ENCODE peak calls at places on chromosomes 11 and 22, in eight cellular contexts. One of them, this sample, is unnamed.
A peak's percentile ranks its signal among the peaks of the same experiment; 100 is the strongest.

GRCh38 chr22:46974631-46975585 is 212.5 kb downstream of the TBC1D22A start:
- DNase-seq in amygdala: no peak
- DNase-seq in ureter: no peak
- DNase-seq in HT-29: no peak
- DNase-seq in heart left ventricle: peak; percentile 20
- DNase-seq in endothelial cell: no peak
- DNase-seq in NCI-H524: no peak
- DNase-seq in A172: no peak
- DNase-seq in this sample: no peak

GRCh38 chr11:107017433-107018227 is 646 bp downstream of the GUCY1A2 start:
- DNase-seq in amygdala: peak; percentile 17
- DNase-seq in ureter: peak; percentile 57
- DNase-seq in HT-29: no peak
- DNase-seq in heart left ventricle: peak; percentile 73
- DNase-seq in endothelial cell: peak; percentile 66
- DNase-seq in NCI-H524: peak; percentile 24
- DNase-seq in A172: peak; percentile 8
- DNase-seq in this sample: peak; percentile 33

GRCh38 chr11:2151500-2152257 is 9.3 kb downstream of the INS start:
- DNase-seq in amygdala: peak; percentile 72
- DNase-seq in ureter: peak; percentile 82
- DNase-seq in HT-29: peak; percentile 98
- DNase-seq in heart left ventricle: no peak
- DNase-seq in endothelial cell: peak; percentile 80
- DNase-seq in NCI-H524: peak; percentile 58
- DNase-seq in A172: peak; percentile 73
- DNase-seq in this sample: peak; percentile 33

GRCh38 chr22:46027219-46028068 is 50.5 kb upstream of the WNT7B start:
- DNase-seq in amygdala: peak; percentile 82
- DNase-seq in ureter: no peak
- DNase-seq in HT-29: peak; percentile 34
- DNase-seq in heart left ventricle: peak; percentile 87
- DNase-seq in endothelial cell: no peak
- DNase-seq in NCI-H524: no peak
- DNase-seq in A172: no peak
- DNase-seq in this sample: no peak

GRCh38 chr11:68780829-68781228 is 29.5 kb upstream of the TESMIN start:
- DNase-seq in amygdala: no peak
- DNase-seq in ureter: no peak
- DNase-seq in HT-29: no peak
- DNase-seq in heart left ventricle: peak; percentile 80
- DNase-seq in endothelial cell: peak; percentile 31
- DNase-seq in NCI-H524: no peak
- DNase-seq in A172: no peak
- DNase-seq in this sample: no peak

GRCh38 chr11:14242198-14242597 is 116.8 kb downstream of the RRAS2 start:
- DNase-seq in amygdala: peak; percentile 70
- DNase-seq in ureter: no peak
- DNase-seq in HT-29: no peak
- DNase-seq in heart left ventricle: no peak
- DNase-seq in endothelial cell: no peak
- DNase-seq in NCI-H524: no peak
- DNase-seq in A172: no peak
- DNase-seq in this sample: no peak

GRCh38 chr11:93796424-93796823 is 12.3 kb downstream of the MED17 start:
- DNase-seq in amygdala: no peak
- DNase-seq in ureter: no peak
- DNase-seq in HT-29: no peak
- DNase-seq in heart left ventricle: no peak
- DNase-seq in endothelial cell: no peak
- DNase-seq in NCI-H524: no peak
- DNase-seq in A172: no peak
- DNase-seq in this sample: no peak

GRCh38 chr22:19713228-19713627 is 1.1 kb upstream of the SEPTIN5 start:
- DNase-seq in amygdala: no peak
- DNase-seq in ureter: no peak
- DNase-seq in HT-29: no peak
- DNase-seq in heart left ventricle: peak; percentile 39
- DNase-seq in endothelial cell: no peak
- DNase-seq in NCI-H524: no peak
- DNase-seq in A172: no peak
- DNase-seq in this sample: no peak

GRCh38 chr11:59106363-59107336 is at the start of gene FAM111B:
- DNase-seq in amygdala: peak; percentile 82
- DNase-seq in ureter: peak; percentile 83
- DNase-seq in HT-29: peak; percentile 98
- DNase-seq in heart left ventricle: peak; percentile 81
- DNase-seq in endothelial cell: peak; percentile 55
- DNase-seq in NCI-H524: peak; percentile 24
- DNase-seq in A172: peak; percentile 92
- DNase-seq in this sample: peak; percentile 93

GRCh38 chr11:108218912-108219783 is 3.3 kb downstream of the NPAT start:
- DNase-seq in amygdala: no peak
- DNase-seq in ureter: no peak
- DNase-seq in HT-29: no peak
- DNase-seq in heart left ventricle: no peak
- DNase-seq in endothelial cell: no peak
- DNase-seq in NCI-H524: no peak
- DNase-seq in A172: no peak
- DNase-seq in this sample: no peak

GRCh38 chr11:14529933-14530332 is 9.7 kb upstream of the PSMA1 start:
- DNase-seq in amygdala: no peak
- DNase-seq in ureter: no peak
- DNase-seq in HT-29: no peak
- DNase-seq in heart left ventricle: no peak
- DNase-seq in endothelial cell: no peak
- DNase-seq in NCI-H524: no peak
- DNase-seq in A172: no peak
- DNase-seq in this sample: peak; percentile 16

GRCh38 chr22:23767673-23768548 is at the start of gene CHCHD10:
- DNase-seq in amygdala: peak; percentile 88
- DNase-seq in ureter: peak; percentile 91
- DNase-seq in HT-29: peak; percentile 70
- DNase-seq in heart left ventricle: peak; percentile 92
- DNase-seq in endothelial cell: peak; percentile 94
- DNase-seq in NCI-H524: peak; percentile 80
- DNase-seq in A172: no peak
- DNase-seq in this sample: no peak

GRCh38 chr11:126918556-126918955 is 82.0 kb downstream of the KIRREL3 start:
- DNase-seq in amygdala: no peak
- DNase-seq in ureter: no peak
- DNase-seq in HT-29: no peak
- DNase-seq in heart left ventricle: no peak
- DNase-seq in endothelial cell: no peak
- DNase-seq in NCI-H524: no peak
- DNase-seq in A172: no peak
- DNase-seq in this sample: no peak

GRCh38 chr22:24516301-24516737 is 21.2 kb downstream of the UPB1 start:
- DNase-seq in amygdala: no peak
- DNase-seq in ureter: peak; percentile 53
- DNase-seq in HT-29: no peak
- DNase-seq in heart left ventricle: peak; percentile 18
- DNase-seq in endothelial cell: no peak
- DNase-seq in NCI-H524: no peak
- DNase-seq in A172: peak; percentile 65
- DNase-seq in this sample: peak; percentile 86

GRCh38 chr11:130115218-130115617 is 44.4 kb upstream of the ST14 start:
- DNase-seq in amygdala: no peak
- DNase-seq in ureter: no peak
- DNase-seq in HT-29: no peak
- DNase-seq in heart left ventricle: no peak
- DNase-seq in endothelial cell: no peak
- DNase-seq in NCI-H524: no peak
- DNase-seq in A172: no peak
- DNase-seq in this sample: peak; percentile 18

GRCh38 chr22:43911351-43911750 is 12.3 kb upstream of the PNPLA3 start:
- DNase-seq in amygdala: no peak
- DNase-seq in ureter: no peak
- DNase-seq in HT-29: no peak
- DNase-seq in heart left ventricle: no peak
- DNase-seq in endothelial cell: no peak
- DNase-seq in NCI-H524: no peak
- DNase-seq in A172: no peak
- DNase-seq in this sample: no peak

GRCh38 chr11:58805065-58805464 is 39.4 kb downstream of the GLYATL2 start:
- DNase-seq in amygdala: no peak
- DNase-seq in ureter: no peak
- DNase-seq in HT-29: no peak
- DNase-seq in heart left ventricle: no peak
- DNase-seq in endothelial cell: no peak
- DNase-seq in NCI-H524: no peak
- DNase-seq in A172: no peak
- DNase-seq in this sample: peak; percentile 27

GRCh38 chr11:47440054-47440476 is 8.9 kb downstream of the RAPSN start:
- DNase-seq in amygdala: no peak
- DNase-seq in ureter: no peak
- DNase-seq in HT-29: no peak
- DNase-seq in heart left ventricle: no peak
- DNase-seq in endothelial cell: no peak
- DNase-seq in NCI-H524: no peak
- DNase-seq in A172: no peak
- DNase-seq in this sample: no peak

GRCh38 chr22:24727218-24727851 is 47.2 kb downstream of the PIWIL3 start:
- DNase-seq in amygdala: no peak
- DNase-seq in ureter: peak; percentile 62
- DNase-seq in HT-29: peak; percentile 76
- DNase-seq in heart left ventricle: no peak
- DNase-seq in endothelial cell: no peak
- DNase-seq in NCI-H524: no peak
- DNase-seq in A172: peak; percentile 74
- DNase-seq in this sample: peak; percentile 78

GRCh38 chr11:107858217-107859070 is at the start of gene SLC35F2:
- DNase-seq in amygdala: no peak
- DNase-seq in ureter: peak; percentile 68
- DNase-seq in HT-29: peak; percentile 95
- DNase-seq in heart left ventricle: peak; percentile 78
- DNase-seq in endothelial cell: peak; percentile 61
- DNase-seq in NCI-H524: peak; percentile 88
- DNase-seq in A172: no peak
- DNase-seq in this sample: peak; percentile 95

GRCh38 chr11:72308226-72309073 is 64.5 kb upstream of the PHOX2A start:
- DNase-seq in amygdala: peak; percentile 66
- DNase-seq in ureter: peak; percentile 74
- DNase-seq in HT-29: no peak
- DNase-seq in heart left ventricle: no peak
- DNase-seq in endothelial cell: no peak
- DNase-seq in NCI-H524: peak; percentile 99
- DNase-seq in A172: peak; percentile 28
- DNase-seq in this sample: peak; percentile 78

GRCh38 chr11:120666121-120666639 is 154.6 kb downstream of the GRIK4 start:
- DNase-seq in amygdala: no peak
- DNase-seq in ureter: no peak
- DNase-seq in HT-29: peak; percentile 10
- DNase-seq in heart left ventricle: no peak
- DNase-seq in endothelial cell: no peak
- DNase-seq in NCI-H524: no peak
- DNase-seq in A172: no peak
- DNase-seq in this sample: no peak

GRCh38 chr11:60797846-60798630 is 12.9 kb downstream of the MS4A10 start:
- DNase-seq in amygdala: no peak
- DNase-seq in ureter: no peak
- DNase-seq in HT-29: no peak
- DNase-seq in heart left ventricle: no peak
- DNase-seq in endothelial cell: no peak
- DNase-seq in NCI-H524: no peak
- DNase-seq in A172: no peak
- DNase-seq in this sample: no peak

GRCh38 chr11:45260047-45260446 is 26.1 kb downstream of the SYT13 start:
- DNase-seq in amygdala: no peak
- DNase-seq in ureter: no peak
- DNase-seq in HT-29: no peak
- DNase-seq in heart left ventricle: no peak
- DNase-seq in endothelial cell: no peak
- DNase-seq in NCI-H524: no peak
- DNase-seq in A172: peak; percentile 30
- DNase-seq in this sample: no peak

GRCh38 chr11:110850846-110851245 is 138.6 kb upstream of the ARHGAP20 start:
- DNase-seq in amygdala: no peak
- DNase-seq in ureter: no peak
- DNase-seq in HT-29: no peak
- DNase-seq in heart left ventricle: no peak
- DNase-seq in endothelial cell: no peak
- DNase-seq in NCI-H524: no peak
- DNase-seq in A172: no peak
- DNase-seq in this sample: no peak